ENCODE peak calls at places on chromosomes 6 and 20, in five cellular contexts. R is body of pancreas, K is heart right ventricle, D is IMR-90, P is fibroblast of lung. Q is an unnamed sample.
A peak's percentile ranks its signal among the peaks of the same experiment; 100 is the strongest.

GRCh38 chr6:165685302-165685701 is 22.3 kb upstream of the PDE10A start:
- DNase-seq in R (no peak), K (no peak), P (no peak), D (no peak), Q (no peak)

GRCh38 chr6:47452899-47453298 is 24.7 kb upstream of the CD2AP start:
- DNase-seq in K (no peak), R (no peak), D (no peak), P (no peak), Q (no peak)

GRCh38 chr20:52457826-52458225 is 266.2 kb upstream of the ZFP64 start:
- DNase-seq in P (no peak), D (peak; percentile 52), K (no peak), R (no peak), Q (no peak)

GRCh38 chr20:2293971-2294370 is 1.8 kb upstream of the TGM3 start:
- DNase-seq in K (no peak), R (no peak), P (no peak), D (no peak), Q (no peak)

GRCh38 chr6:87277123-87277522 is 45.3 kb upstream of the SMIM8 start:
- DNase-seq in R (no peak), K (no peak), P (peak; percentile 31), D (peak; percentile 15), Q (no peak)

GRCh38 chr20:17334866-17335412 is 108.1 kb downstream of the PCSK2 start:
- DNase-seq in P (no peak), R (no peak), K (no peak), D (no peak), Q (no peak)

GRCh38 chr6:6131492-6132109 is 124.9 kb upstream of the NRN1 start:
- DNase-seq in D (no peak), R (peak; percentile 24), P (no peak), K (no peak), Q (no peak)

GRCh38 chr6:169824021-169824420 is 72.6 kb downstream of the ERMARD start:
- DNase-seq in R (no peak), D (no peak), K (no peak), P (no peak), Q (no peak)

GRCh38 chr6:42979523-42980177 is 669 bp upstream of the PEX6 start:
- DNase-seq in P (no peak), R (no peak), D (peak; percentile 45), K (no peak), Q (peak; percentile 20)

GRCh38 chr20:56630086-56630493 is 984 bp downstream of the TFAP2C start:
- DNase-seq in P (no peak), D (no peak), K (peak; percentile 23), R (peak; percentile 64), Q (no peak)

GRCh38 chr6:1231941-1232340 is 80.0 kb upstream of the FOXQ1 start:
- DNase-seq in K (no peak), P (no peak), D (no peak), R (no peak), Q (no peak)

GRCh38 chr6:106488494-106489369 is 128.2 kb downstream of the CRYBG1 start:
- DNase-seq in R (peak; percentile 80), D (no peak), K (no peak), P (no peak), Q (no peak)

GRCh38 chr20:38216201-38216600 is 44.3 kb downstream of the KIAA1755 start:
- DNase-seq in K (no peak), R (no peak), P (no peak), D (no peak), Q (no peak)

GRCh38 chr6:324116-324728 is 31.9 kb downstream of the DUSP22 start:
- DNase-seq in K (no peak), D (no peak), R (no peak), P (no peak), Q (peak; percentile 30)

GRCh38 chr6:27814665-27815424 is 97.4 kb downstream of the OR2B2 start:
- DNase-seq in D (peak; percentile 98), R (peak; percentile 86), P (peak; percentile 99), K (no peak), Q (no peak)

GRCh38 chr6:132133734-132134490 is 182.7 kb upstream of the CCN2 start:
- DNase-seq in K (no peak), R (peak; percentile 9), P (no peak), D (peak; percentile 35), Q (no peak)

GRCh38 chr6:6788394-6789020 is 200.0 kb downstream of the LY86 start:
- DNase-seq in K (no peak), D (no peak), P (no peak), R (peak; percentile 44), Q (no peak)

GRCh38 chr6:132247381-132248159 is 153.7 kb downstream of the MOXD1 start:
- DNase-seq in P (peak; percentile 37), R (no peak), K (no peak), D (peak; percentile 78), Q (no peak)

GRCh38 chr6:129673758-129674157 is 36.2 kb downstream of the ARHGAP18 start:
- DNase-seq in K (no peak), P (no peak), D (no peak), R (no peak), Q (no peak)

GRCh38 chr6:162509821-162510220 is 217.7 kb downstream of the PRKN start:
- DNase-seq in R (no peak), K (no peak), D (no peak), P (no peak), Q (no peak)

GRCh38 chr6:73451166-73452106 is 661 bp downstream of the CGAS start:
- DNase-seq in R (peak; percentile 32), D (peak; percentile 43), K (peak; percentile 46), P (peak; percentile 61), Q (no peak)

GRCh38 chr6:168310945-168311344 is 8.6 kb downstream of the DACT2 start:
- DNase-seq in D (no peak), K (no peak), R (no peak), P (no peak), Q (no peak)

GRCh38 chr6:32989375-32989774 is 20.0 kb downstream of the HLA-DOA start:
- DNase-seq in P (no peak), D (no peak), R (no peak), K (no peak), Q (no peak)

GRCh38 chr6:35359744-35360348 is 17.5 kb downstream of the PPARD start:
- DNase-seq in K (peak; percentile 30), R (peak; percentile 74), D (peak; percentile 79), P (peak; percentile 72), Q (peak; percentile 50)

DNA sequence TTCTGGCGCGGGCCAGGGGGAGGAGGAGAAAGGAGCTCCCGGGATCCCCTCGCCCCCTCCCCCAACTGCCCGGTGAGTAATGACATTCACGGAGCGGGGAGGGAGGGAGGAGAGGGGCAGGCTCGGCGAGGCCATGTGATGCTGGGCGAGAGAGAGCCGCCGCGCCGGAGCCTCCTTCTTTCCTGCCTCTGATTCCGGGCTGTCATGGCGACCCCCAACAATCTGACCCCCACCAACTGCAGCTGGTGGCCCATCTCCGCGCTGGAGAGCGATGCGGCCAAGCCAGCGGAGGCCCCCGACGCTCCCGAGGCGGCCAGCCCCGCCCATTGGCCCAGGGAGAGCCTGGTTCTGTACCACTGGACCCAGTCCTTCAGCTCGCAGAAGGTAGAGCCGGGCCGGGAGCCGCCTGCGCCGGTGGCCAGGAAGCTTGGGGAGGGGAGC is at the start of gene GDAP1L1:
- DNase-seq in D (no peak), P (no peak), R (no peak), K (peak; percentile 26), Q (peak; percentile 75)
- H3K27me3 ChIP-seq in D (peaks cover 28% of the 10 kb centered on the region), P (peaks cover 11% of the 10 kb centered on the region), R (no peaks in the 10 kb centered on the region), K (no peaks in the 10 kb centered on the region), Q (no peaks in the 10 kb centered on the region)

DNA sequence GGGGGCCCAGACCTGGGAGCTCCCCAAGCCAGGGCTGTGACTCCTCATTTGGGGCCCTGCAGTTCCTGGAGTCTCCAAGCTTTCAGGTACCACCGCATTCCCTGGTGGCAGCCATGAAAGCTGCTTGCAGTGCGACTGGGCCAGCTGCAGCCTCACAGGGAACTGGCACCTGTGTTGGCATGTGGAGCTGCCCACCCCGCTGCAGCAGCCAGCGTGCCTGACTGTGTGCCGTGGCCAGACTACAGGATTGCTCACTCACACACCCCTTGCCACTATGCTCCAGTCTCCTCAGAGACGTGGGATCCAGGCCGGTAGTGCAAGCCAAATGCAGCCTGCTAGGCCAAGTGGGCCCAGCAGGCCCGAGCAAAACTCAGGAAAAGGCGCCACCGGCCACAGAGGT is 450.7 kb downstream of the COL12A1 start:
- DNase-seq in R (no peak), K (no peak), D (no peak), P (no peak), Q (no peak)
- H3K27ac ChIP-seq in R (no peak overlapping the region), K (no peak overlapping the region), D (no peak overlapping the region), P (no peak overlapping the region), Q (no peak overlapping the region)

GRCh38 chr6:37647765-37648085 is 50.0 kb downstream of the MDGA1 start:
- DNase-seq in P (no peak), R (no peak), D (no peak), K (no peak), Q (no peak)

GRCh38 chr6:37646986-37647764 is 50.5 kb downstream of the MDGA1 start:
- DNase-seq in D (no peak), R (no peak), K (no peak), P (no peak), Q (no peak)

GRCh38 chr6:37651991-37652390 is 45.7 kb downstream of the MDGA1 start:
- DNase-seq in R (no peak), D (no peak), P (no peak), K (no peak), Q (no peak)

GRCh38 chr6:37648465-37649330 is 49.0 kb downstream of the MDGA1 start:
- DNase-seq in R (peak; percentile 19), K (peak; percentile 39), D (no peak), P (no peak), Q (no peak)

GRCh38 chr6:37650071-37650481 is 47.6 kb downstream of the MDGA1 start:
- DNase-seq in D (no peak), P (no peak), R (peak; percentile 41), K (peak; percentile 34), Q (no peak)
- H3K27me3 ChIP-seq in D (peaks cover 2% of the 10 kb centered on the region), P (no peaks in the 10 kb centered on the region), R (no peaks in the 10 kb centered on the region), K (peaks cover 16% of the 10 kb centered on the region), Q (peaks cover 17% of the 10 kb centered on the region)

DNA sequence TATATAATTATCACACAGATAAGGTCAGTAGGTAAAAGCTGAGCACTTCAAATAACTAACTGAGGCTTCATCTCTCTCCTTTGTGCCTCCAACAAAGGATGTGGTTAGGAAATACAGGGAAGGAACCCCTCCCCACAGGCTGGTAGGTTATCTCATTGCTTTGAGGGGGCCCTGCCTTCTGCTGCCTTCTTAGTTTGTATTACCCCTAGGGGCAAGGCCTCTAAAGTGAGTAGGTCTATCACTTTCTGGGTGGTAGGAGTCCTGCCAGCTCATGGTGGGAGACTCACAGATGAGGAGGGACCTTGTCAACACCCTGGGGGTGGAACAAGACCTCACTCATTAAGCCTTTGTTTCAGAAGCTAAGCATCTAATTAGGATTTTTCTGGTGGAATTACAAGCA is 34.6 kb downstream of the EDN1 start:
- DNase-seq in D (no peak), R (no peak), K (no peak), P (no peak), Q (no peak)
- H3K27ac ChIP-seq in D (no peak overlapping the region), R (peak overlapping the region; percentile 60), K (no peak overlapping the region), P (no peak overlapping the region), Q (no peak overlapping the region)

GRCh38 chr20:63466861-63467260 is 5.6 kb downstream of the KCNQ2 start:
- DNase-seq in K (no peak), R (no peak), P (no peak), D (no peak), Q (no peak)
- H3K27me3 ChIP-seq in K (peaks cover 60% of the 10 kb centered on the region), R (no peaks in the 10 kb centered on the region), P (peaks cover 11% of the 10 kb centered on the region), D (peaks cover 65% of the 10 kb centered on the region), Q (peaks cover 35% of the 10 kb centered on the region)

GRCh38 chr6:49906511-49906910 is 40.2 kb upstream of the CRISP1 start:
- DNase-seq in P (peak; percentile 35), D (no peak), K (no peak), R (no peak), Q (peak; percentile 54)
- H3K27ac ChIP-seq in P (no peak overlapping the region), D (no peak overlapping the region), K (no peak overlapping the region), R (no peak overlapping the region), Q (no peak overlapping the region)

Q was measured in dorsolateral prefrontal cortex.